ENCODE peak calls at places on chromosomes 3 and 15, in ten cellular contexts. D, L, X, V, A, I, W, N, H and S are unnamed samples.

GRCh38 chr15:71753346-71753745 is 57.0 kb upstream of the NR2E3 start:
- DNase-seq in D (no peak), L (no peak), X (no peak), V (peak; percentile 61), A (no peak), I (peak; percentile 48), W (no peak), N (no peak), H (peak; percentile 32), S (no peak)

GRCh38 chr3:79651536-79652065 is 116.2 kb downstream of the ROBO1 start:
- DNase-seq in D (no peak), L (no peak), X (no peak), V (peak; percentile 21), A (no peak), I (no peak), W (peak; percentile 2), N (peak; percentile 24), H (no peak), S (peak; percentile 20)

GRCh38 chr3:67737911-67738865 is 83.8 kb upstream of the SUCLG2 start:
- DNase-seq in D (no peak), L (no peak), X (no peak), V (no peak), A (no peak), I (no peak), W (no peak), N (no peak), H (no peak), S (no peak)

GRCh38 chr3:54014067-54014466 is 108.3 kb upstream of the CACNA2D3 start:
- DNase-seq in D (no peak), L (no peak), X (no peak), V (no peak), A (no peak), I (no peak), W (no peak), N (no peak), H (no peak), S (no peak)

GRCh38 chr3:154571827-154572226 is 141.8 kb upstream of the GPR149 start:
- DNase-seq in D (no peak), L (no peak), X (no peak), V (no peak), A (no peak), I (no peak), W (no peak), N (no peak), H (no peak), S (no peak)

GRCh38 chr3:143182861-143183667 is 63.5 kb downstream of the CHST2 start:
- DNase-seq in D (no peak), L (no peak), X (no peak), V (no peak), A (no peak), I (no peak), W (no peak), N (no peak), H (no peak), S (no peak)

GRCh38 chr3:62962656-62963055 is 87.4 kb upstream of the CADPS start:
- DNase-seq in D (no peak), L (no peak), X (no peak), V (no peak), A (no peak), I (no peak), W (no peak), N (no peak), H (no peak), S (no peak)

GRCh38 chr3:121757087-121757811 is 7.7 kb upstream of the GOLGB1 start:
- DNase-seq in D (no peak), L (no peak), X (no peak), V (no peak), A (no peak), I (no peak), W (no peak), N (no peak), H (no peak), S (no peak)

GRCh38 chr15:53739187-53739586 is 20.3 kb downstream of the WDR72 start:
- DNase-seq in D (no peak), L (no peak), X (no peak), V (no peak), A (no peak), I (no peak), W (no peak), N (no peak), H (no peak), S (no peak)

GRCh38 chr3:46461971-46462910 is 2.5 kb downstream of the LTF start:
- DNase-seq in D (no peak), L (peak; percentile 41), X (no peak), V (peak; percentile 54), A (no peak), I (peak; percentile 19), W (no peak), N (no peak), H (no peak), S (no peak)

GRCh38 chr3:3800685-3801509 is 1.7 kb downstream of the LRRN1 start:
- DNase-seq in D (no peak), L (peak; percentile 52), X (no peak), V (no peak), A (peak; percentile 33), I (no peak), W (no peak), N (no peak), H (no peak), S (no peak)

GRCh38 chr15:59866642-59867041 is 137.5 kb upstream of the FOXB1 start:
- DNase-seq in D (no peak), L (no peak), X (no peak), V (no peak), A (no peak), I (no peak), W (no peak), N (no peak), H (no peak), S (no peak)

GRCh38 chr15:60766391-60767128 is 287.6 kb upstream of the ICE2 start:
- DNase-seq in D (no peak), L (no peak), X (no peak), V (no peak), A (no peak), I (no peak), W (no peak), N (no peak), H (no peak), S (no peak)

GRCh38 chr15:87365221-87365620 is 891.3 kb downstream of the NTRK3 start:
- DNase-seq in D (no peak), L (no peak), X (no peak), V (peak; percentile 85), A (no peak), I (peak; percentile 69), W (no peak), N (no peak), H (no peak), S (no peak)

GRCh38 chr3:55668359-55668758 is 181.3 kb upstream of the WNT5A start:
- DNase-seq in D (no peak), L (no peak), X (no peak), V (peak; percentile 70), A (no peak), I (peak; percentile 43), W (no peak), N (no peak), H (no peak), S (no peak)

GRCh38 chr15:90386221-90386620 is 1.8 kb upstream of the IQGAP1 start:
- DNase-seq in D (no peak), L (no peak), X (no peak), V (no peak), A (no peak), I (no peak), W (no peak), N (no peak), H (no peak), S (no peak)

GRCh38 chr3:20511863-20512262 is 325.9 kb upstream of the SGO1 start:
- DNase-seq in D (peak; percentile 1), L (no peak), X (no peak), V (peak; percentile 62), A (peak; percentile 4), I (peak; percentile 58), W (peak; percentile 36), N (peak; percentile 38), H (peak; percentile 44), S (peak; percentile 13)

GRCh38 chr3:123328851-123329635 is 119.8 kb downstream of the ADCY5 start:
- DNase-seq in D (peak; percentile 62), L (peak; percentile 83), X (peak; percentile 81), V (peak; percentile 56), A (peak; percentile 91), I (peak; percentile 34), W (peak; percentile 83), N (peak; percentile 79), H (peak; percentile 73), S (peak; percentile 35)